ENCODE peak calls at places on chromosomes 5 and 9, in five cellular contexts. N is pancreas, G is heart left ventricle, P is IMR-90, A is adipocyte. W is an unnamed sample.
A peak's percentile ranks its signal among the peaks of the same experiment; 100 is the strongest.

GRCh38 chr5:116557669-116558271 is 16.9 kb downstream of the SEMA6A start:
- DNase-seq in A (peak; percentile 60), N (no peak), G (no peak), P (peak; percentile 8), W (no peak)

GRCh38 chr5:107719207-107719606 is 48.5 kb upstream of the EFNA5 start:
- DNase-seq in A (no peak), N (no peak), G (no peak), P (no peak), W (no peak)

GRCh38 chr5:18395126-18396110 is 761.2 kb downstream of the TAF11L14 start:
- DNase-seq in A (no peak), G (no peak), P (no peak), N (no peak), W (no peak)

GRCh38 chr9:107422189-107422802 is 67.3 kb downstream of the KLF4 start:
- DNase-seq in G (peak; percentile 54), N (peak; percentile 60), P (peak; percentile 51), A (peak; percentile 85), W (peak; percentile 79)

GRCh38 chr9:18863821-18864220 is 169.2 kb downstream of the SAXO1 start:
- DNase-seq in A (no peak), P (no peak), G (no peak), N (no peak), W (no peak)

GRCh38 chr5:78108564-78108963 is 185.9 kb downstream of the AP3B1 start:
- DNase-seq in N (no peak), P (no peak), G (no peak), A (no peak), W (no peak)

GRCh38 chr5:35788724-35789123 is 68.0 kb upstream of the IL7R start:
- DNase-seq in P (no peak), G (peak; percentile 24), A (no peak), N (no peak), W (no peak)

GRCh38 chr9:109751253-109751652 is 28.7 kb upstream of the PALM2AKAP2 start:
- DNase-seq in P (peak; percentile 82), G (no peak), N (no peak), A (peak; percentile 72), W (no peak)

GRCh38 chr5:9380108-9380507 is 165.8 kb downstream of the SEMA5A start:
- DNase-seq in A (no peak), P (peak; percentile 16), N (no peak), G (no peak), W (no peak)

GRCh38 chr5:125409496-125410351 is 663.3 kb upstream of the ZNF608 start:
- DNase-seq in N (no peak), P (peak; percentile 7), A (peak; percentile 36), G (no peak), W (no peak)

GRCh38 chr9:69003051-69003450 is 10.9 kb downstream of the PRKACG start:
- DNase-seq in A (no peak), N (no peak), G (no peak), P (no peak), W (no peak)

GRCh38 chr9:95507456-95508241 is 9.1 kb downstream of the PTCH1 start:
- DNase-seq in P (peak; percentile 73), G (peak; percentile 67), N (peak; percentile 79), A (peak; percentile 66), W (peak; percentile 72)

GRCh38 chr9:75640250-75640649 is 250.2 kb upstream of the PCSK5 start:
- DNase-seq in A (no peak), N (no peak), P (no peak), G (no peak), W (no peak)

GRCh38 chr9:16869140-16869903 is 1.1 kb downstream of the BNC2 start:
- DNase-seq in G (peak; percentile 28), P (peak; percentile 50), N (no peak), A (no peak), W (peak; percentile 49)

GRCh38 chr9:108156270-108156998 is 666.9 kb upstream of the KLF4 start:
- DNase-seq in A (no peak), N (no peak), P (no peak), G (no peak), W (no peak)

GRCh38 chr9:19231126-19232035 is 888 bp downstream of the DENND4C start:
- DNase-seq in P (peak; percentile 17), G (no peak), N (peak; percentile 55), A (peak; percentile 40), W (peak; percentile 78)

GRCh38 chr5:133612021-133612860 is at the start of gene FSTL4:
- DNase-seq in G (no peak), P (no peak), A (peak; percentile 6), N (peak; percentile 73), W (peak; percentile 90)

GRCh38 chr5:35285011-35285410 is 54.7 kb upstream of the PRLR start:
- DNase-seq in N (no peak), G (no peak), A (peak; percentile 2), P (no peak), W (no peak)

GRCh38 chr9:91089405-91090131 is 272.1 kb downstream of the AUH start:
- DNase-seq in P (peak; percentile 73), A (peak; percentile 60), G (no peak), N (no peak), W (peak; percentile 43)

GRCh38 chr5:137563301-137563645 is 64.1 kb upstream of the SPOCK1 start:
- DNase-seq in G (no peak), N (no peak), P (no peak), A (no peak), W (no peak)

GRCh38 chr5:151572657-151573368 is 18.3 kb downstream of the FAT2 start:
- DNase-seq in P (no peak), N (no peak), G (no peak), A (no peak), W (no peak)

GRCh38 chr9:22237497-22238363 is 208.9 kb upstream of the DMRTA1 start:
- DNase-seq in A (peak; percentile 85), P (peak; percentile 91), N (no peak), G (no peak), W (no peak)

GRCh38 chr5:141211-141610 is 49.2 kb downstream of the PLEKHG4B start:
- DNase-seq in P (no peak), G (no peak), N (no peak), A (no peak), W (peak; percentile 57)

GRCh38 chr5:160938532-160938931 is 86.5 kb upstream of the ATP10B start:
- DNase-seq in N (peak; percentile 78), G (peak; percentile 33), P (no peak), A (no peak), W (no peak)

GRCh38 chr5:126516133-126516532 is 78.9 kb downstream of the ALDH7A1 start:
- DNase-seq in A (peak; percentile 66), N (no peak), P (peak; percentile 92), G (no peak), W (no peak)

GRCh38 chr5:43008369-43009158 is 31.6 kb downstream of the ANXA2R start:
- DNase-seq in A (peak; percentile 55), G (peak; percentile 90), N (peak; percentile 69), P (peak; percentile 93), W (peak; percentile 70)

GRCh38 chr9:120344230-120344629 is 235.7 kb downstream of the CDK5RAP2 start:
- DNase-seq in G (no peak), P (peak; percentile 80), N (no peak), A (peak; percentile 55), W (no peak)

GRCh38 chr9:87792831-87793288 is 66.9 kb downstream of the CTSL start:
- DNase-seq in A (peak; percentile 21), N (peak; percentile 54), P (peak; percentile 43), G (peak; percentile 71), W (no peak)

GRCh38 chr5:51227963-51228515 is 155.2 kb upstream of the ISL1 start:
- DNase-seq in P (no peak), A (no peak), G (no peak), N (no peak), W (no peak)

GRCh38 chr5:71973563-71973962 is 133.7 kb upstream of the MAP1B start:
- DNase-seq in G (no peak), P (no peak), N (no peak), A (no peak), W (no peak)

GRCh38 chr5:158882660-158883059 is 217.1 kb downstream of the EBF1 start:
- DNase-seq in P (no peak), A (no peak), N (no peak), G (no peak), W (no peak)
- H3K4me3 ChIP-seq in P (no peak overlapping the region), A (no peak overlapping the region), N (no peak overlapping the region), G (no peak overlapping the region), W (no peak overlapping the region)

GRCh38 chr5:19987594-19988345 is at the start of gene CDH18:
- DNase-seq in P (peak; percentile 38), A (peak; percentile 92), G (no peak), N (peak; percentile 52), W (peak; percentile 79)
- H3K27me3 ChIP-seq in P (peaks cover 3% of the 10 kb centered on the region), A (peaks cover 35% of the 10 kb centered on the region), G (no peaks in the 10 kb centered on the region), N (no peaks in the 10 kb centered on the region), W (peaks cover 16% of the 10 kb centered on the region)

GRCh38 chr5:177402271-177403043 is 2.0 kb upstream of the PFN3 start:
- DNase-seq in P (peak; percentile 54), A (peak; percentile 42), N (peak; percentile 74), G (peak; percentile 43), W (peak; percentile 96)
- H3K4me3 ChIP-seq in P (no peak overlapping the region), A (no peak overlapping the region), N (peak overlapping the region; percentile 70), G (no peak overlapping the region), W (peak overlapping the region; percentile 60)

GRCh38 chr9:126033956-126034355 is 286.8 kb downstream of the PBX3 start:
- DNase-seq in A (no peak), G (no peak), N (no peak), P (no peak), W (no peak)

GRCh38 chr9:126031116-126031515 is 283.9 kb downstream of the PBX3 start:
- DNase-seq in N (no peak), G (no peak), A (no peak), P (no peak), W (no peak)

GRCh38 chr9:126030716-126031115 is 283.5 kb downstream of the PBX3 start:
- DNase-seq in N (no peak), P (no peak), G (no peak), A (no peak), W (no peak)

GRCh38 chr9:126032135-126032534 is 285.0 kb downstream of the PBX3 start:
- DNase-seq in P (no peak), G (no peak), N (no peak), A (no peak), W (no peak)

DNA sequence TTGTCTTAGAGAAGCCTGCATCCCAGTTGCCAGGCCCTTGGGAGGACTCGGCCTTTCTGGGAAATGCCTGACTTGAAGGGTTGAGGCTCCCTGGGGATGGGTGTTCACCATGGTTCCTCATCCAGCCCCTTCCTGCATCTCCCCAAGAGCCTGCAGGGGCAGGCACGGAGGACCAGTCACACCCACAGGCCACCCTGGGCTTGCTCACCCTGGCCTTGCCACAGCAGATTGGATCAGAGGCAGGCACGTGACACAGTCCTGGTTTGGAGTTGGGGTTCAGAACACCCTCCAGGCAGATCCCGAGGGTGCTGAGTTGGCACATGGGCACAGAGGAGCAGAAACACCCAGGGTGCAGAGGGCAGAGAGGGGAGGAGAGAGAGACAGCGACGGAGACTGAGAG is 286.1 kb downstream of the PBX3 start:
- DNase-seq in G (no peak), P (no peak), A (no peak), N (no peak), W (no peak)
- H3K27me3 ChIP-seq in G (peaks cover 13% of the 10 kb centered on the region), P (peaks cover 33% of the 10 kb centered on the region), A (peaks cover 36% of the 10 kb centered on the region), N (no peaks in the 10 kb centered on the region), W (no peaks in the 10 kb centered on the region)